ENCODE peak calls at places on chromosome 16, in seven cellular contexts. I is neural progenitor cell, J is hepatocyte, R is endothelial cell of umbilical vein, G is cardiac muscle cell, X is sigmoid colon, P is tibial nerve. Q is an unnamed sample. For H3K4me1, the result is how much of the 10 kb centered on the place peaks cover.

GRCh38 chr16:29996773-29997250 is 771 bp downstream of the INO80E start:
- DNase-seq in I (no peak), J (no peak), R (peak), G (peak), X (no peak), P (no peak), Q (no peak)

GRCh38 chr16:30063893-30064745 is 1.4 kb upstream of the ALDOA start:
- DNase-seq in I (peak), J (peak), R (peak), G (no peak), X (peak), P (peak), Q (peak)

GRCh38 chr16:10988164-10988803 is 43.9 kb downstream of the CLEC16A start:
- DNase-seq in I (peak), J (no peak), R (no peak), G (no peak), X (no peak), P (no peak), Q (no peak)

GRCh38 chr16:83717814-83718213 is 90.0 kb upstream of the HSBP1 start:
- DNase-seq in I (no peak), J (no peak), R (peak), G (peak), X (no peak), P (no peak), Q (no peak)

GRCh38 chr16:48862087-48862532 is 252.1 kb upstream of the N4BP1 start:
- DNase-seq in I (peak), J (peak), R (no peak), G (no peak), X (no peak), P (no peak), Q (no peak)

GRCh38 chr16:58628845-58629680 is 563 bp downstream of the CNOT1 start:
- DNase-seq in I (peak), J (peak), R (peak), G (peak), X (peak), P (peak), Q (peak)

GRCh38 chr16:80994451-80994850 is 12.2 kb downstream of the CMC2 start:
- DNase-seq in I (no peak), J (no peak), R (no peak), G (peak), X (no peak), P (no peak), Q (no peak)

GRCh38 chr16:8402981-8403853 is 187.1 kb downstream of the TMEM114 start:
- DNase-seq in I (peak), J (peak), R (no peak), G (no peak), X (no peak), P (no peak), Q (no peak)

GRCh38 chr16:54928421-54929089 is 2.1 kb upstream of the IRX5 start:
- DNase-seq in I (peak), J (peak), R (peak), G (peak), X (no peak), P (no peak), Q (peak)

GRCh38 chr16:89297870-89298545 is 80.5 kb downstream of the ZNF778 start:
- DNase-seq in I (no peak), J (no peak), R (no peak), G (no peak), X (no peak), P (no peak), Q (no peak)

GRCh38 chr16:50269061-50269705 is 2.8 kb downstream of the ADCY7 start:
- DNase-seq in I (no peak), J (no peak), R (no peak), G (no peak), X (peak), P (no peak), Q (no peak)

GRCh38 chr16:27257271-27257670 is 11.3 kb downstream of the NSMCE1 start:
- DNase-seq in I (no peak), J (no peak), R (no peak), G (no peak), X (no peak), P (no peak), Q (no peak)

GRCh38 chr16:66538910-66539309 is 11.0 kb downstream of the TK2 start:
- DNase-seq in I (no peak), J (peak), R (no peak), G (no peak), X (no peak), P (no peak), Q (no peak)
- H3K4me1 ChIP-seq in I (under half), J (under half), R (under half), G (under half), X (under half), P (under half), Q (under half)

DNA sequence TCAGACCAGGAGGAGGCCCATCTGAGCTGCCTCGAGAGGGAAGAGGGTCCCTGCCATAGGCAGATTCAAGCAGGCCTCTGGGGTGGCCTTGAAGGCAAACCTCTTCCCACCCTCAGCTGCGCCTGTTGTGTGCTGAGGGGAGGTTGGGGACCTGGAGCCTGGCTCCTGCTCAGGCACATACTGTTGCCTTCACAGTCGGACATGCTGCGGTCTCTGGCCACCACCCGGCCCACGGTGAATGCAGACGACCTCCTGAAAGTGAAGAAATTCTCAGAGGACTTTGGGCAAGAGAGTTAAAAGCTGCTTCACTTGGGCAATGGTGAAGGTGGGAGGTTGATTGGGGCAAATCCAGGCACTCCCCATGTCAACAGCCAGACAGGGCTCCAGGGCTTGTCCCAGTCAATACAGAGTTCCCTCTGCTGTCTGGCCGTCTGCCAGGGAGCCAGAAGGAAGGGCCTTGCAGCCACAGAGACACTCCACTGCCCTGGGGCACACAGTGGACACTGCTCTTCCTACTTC is 6.3 kb downstream of the PDF start:
- DNase-seq in I (no peak), J (peak), R (no peak), G (no peak), X (no peak), P (no peak), Q (peak)
- H3K27ac ChIP-seq in I (no peak), J (no peak), R (no peak), G (no peak), X (no peak), P (no peak), Q (peak)

GRCh38 chr16:67179421-67180080 is 4.2 kb downstream of the MATCAP1 start:
- DNase-seq in I (no peak), J (no peak), R (no peak), G (no peak), X (no peak), P (no peak), Q (no peak)
- H3K4me1 ChIP-seq in I (under half), J (under half), R (under half), G (under half), X (under half), P (under half), Q (under half)

DNA sequence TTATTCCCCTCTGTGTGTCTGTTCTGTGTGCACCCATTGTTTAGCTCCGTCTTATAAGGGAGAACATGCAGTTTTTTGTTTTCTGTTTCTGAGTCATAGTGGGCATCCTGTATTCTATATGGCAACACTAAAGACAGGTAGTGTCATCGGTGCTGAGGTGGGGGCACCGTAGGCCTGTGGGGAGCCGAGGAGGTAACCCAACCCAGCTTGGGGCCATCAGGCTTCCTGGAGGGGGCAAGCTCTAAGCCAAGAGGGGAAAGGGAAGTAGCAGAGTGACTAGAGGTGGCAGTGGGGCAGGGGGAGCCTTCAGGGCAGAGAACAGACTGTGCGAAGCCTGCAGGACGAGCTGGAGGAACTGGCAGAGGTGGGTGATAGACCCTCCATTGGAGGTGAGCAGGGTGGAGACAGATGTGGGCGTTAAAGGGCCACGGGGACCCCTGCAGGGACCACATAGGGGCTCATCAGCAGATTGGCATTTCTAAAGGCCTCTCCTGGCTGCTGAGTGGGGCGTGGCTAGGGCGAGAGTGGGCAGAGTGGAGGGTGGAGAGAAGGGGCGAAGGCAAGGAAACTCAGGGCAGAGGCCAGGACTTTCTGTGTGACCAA is 36.5 kb downstream of the CPNE2 start:
- DNase-seq in I (no peak), J (no peak), R (no peak), G (no peak), X (no peak), P (no peak), Q (no peak)
- H3K27ac ChIP-seq in I (no peak), J (no peak), R (no peak), G (no peak), X (no peak), P (peak), Q (no peak)

GRCh38 chr16:67879936-67880335 is 4.7 kb upstream of the NRN1L start:
- DNase-seq in I (no peak), J (no peak), R (no peak), G (no peak), X (no peak), P (no peak), Q (no peak)

GRCh38 chr16:67882374-67883145 is 2.1 kb upstream of the NRN1L start:
- DNase-seq in I (no peak), J (no peak), R (no peak), G (peak), X (no peak), P (no peak), Q (peak)

GRCh38 chr16:67883146-67883871 is 1.4 kb upstream of the NRN1L start:
- DNase-seq in I (no peak), J (peak), R (no peak), G (no peak), X (no peak), P (no peak), Q (no peak)

GRCh38 chr16:67880584-67880983 is 4.1 kb upstream of the NRN1L start:
- DNase-seq in I (no peak), J (no peak), R (no peak), G (no peak), X (no peak), P (no peak), Q (no peak)

DNA sequence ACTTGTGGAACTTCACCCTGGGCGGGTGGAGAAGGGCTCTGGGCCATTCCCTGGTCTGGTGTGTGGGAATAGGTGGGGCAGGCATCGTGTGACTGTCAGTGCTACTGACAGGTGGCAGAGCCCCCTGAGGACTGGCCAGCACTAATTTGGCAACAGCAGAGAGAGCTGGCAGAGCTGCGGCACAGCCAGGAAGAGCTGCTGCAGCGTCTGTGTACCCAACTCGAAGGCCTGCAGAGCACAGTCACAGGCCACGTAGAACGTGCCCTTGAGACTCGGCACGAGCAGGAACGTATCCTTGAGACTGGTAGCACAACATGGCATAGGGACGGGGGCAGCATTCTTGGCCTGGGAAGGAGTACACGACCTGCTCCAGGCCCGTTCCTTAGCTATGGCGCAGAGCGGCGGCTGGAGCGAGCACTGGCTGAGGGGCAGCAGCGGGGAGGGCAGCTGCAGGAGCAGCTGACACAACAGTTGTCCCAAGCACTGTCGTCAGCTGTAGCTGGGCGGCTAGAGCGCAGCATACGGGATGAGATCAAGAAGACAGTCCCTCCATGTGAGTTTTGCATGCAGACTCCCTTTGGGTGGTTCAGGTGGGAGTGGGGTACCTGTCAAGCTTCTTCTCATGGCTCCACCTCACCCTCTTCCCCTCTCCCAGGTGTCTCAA is 3.0 kb upstream of the NRN1L start:
- DNase-seq in I (no peak), J (no peak), R (no peak), G (no peak), X (no peak), P (no peak), Q (peak)
- H3K4me1 ChIP-seq in I (under half), J (under half), R (under half), G (under half), X (under half), P (under half), Q (half or more)

GRCh38 chr16:4388275-4389021 is 16.8 kb downstream of the VASN start:
- DNase-seq in I (no peak), J (no peak), R (no peak), G (no peak), X (no peak), P (no peak), Q (no peak)
- H3K27ac ChIP-seq in I (no peak), J (peak), R (no peak), G (peak), X (peak), P (peak), Q (peak)

GRCh38 chr16:67856927-67857546 is 9.5 kb upstream of the CENPT start:
- DNase-seq in I (no peak), J (no peak), R (no peak), G (no peak), X (no peak), P (no peak), Q (peak)
- H3K4me1 ChIP-seq in I (under half), J (under half), R (under half), G (under half), X (under half), P (under half), Q (half or more)

GRCh38 chr16:67177743-67178699 is 5.7 kb downstream of the MATCAP1 start:
- DNase-seq in I (peak), J (peak), R (peak), G (peak), X (peak), P (no peak), Q (peak)
- H3K27ac ChIP-seq in I (no peak), J (no peak), R (no peak), G (no peak), X (peak), P (no peak), Q (peak)

DNA sequence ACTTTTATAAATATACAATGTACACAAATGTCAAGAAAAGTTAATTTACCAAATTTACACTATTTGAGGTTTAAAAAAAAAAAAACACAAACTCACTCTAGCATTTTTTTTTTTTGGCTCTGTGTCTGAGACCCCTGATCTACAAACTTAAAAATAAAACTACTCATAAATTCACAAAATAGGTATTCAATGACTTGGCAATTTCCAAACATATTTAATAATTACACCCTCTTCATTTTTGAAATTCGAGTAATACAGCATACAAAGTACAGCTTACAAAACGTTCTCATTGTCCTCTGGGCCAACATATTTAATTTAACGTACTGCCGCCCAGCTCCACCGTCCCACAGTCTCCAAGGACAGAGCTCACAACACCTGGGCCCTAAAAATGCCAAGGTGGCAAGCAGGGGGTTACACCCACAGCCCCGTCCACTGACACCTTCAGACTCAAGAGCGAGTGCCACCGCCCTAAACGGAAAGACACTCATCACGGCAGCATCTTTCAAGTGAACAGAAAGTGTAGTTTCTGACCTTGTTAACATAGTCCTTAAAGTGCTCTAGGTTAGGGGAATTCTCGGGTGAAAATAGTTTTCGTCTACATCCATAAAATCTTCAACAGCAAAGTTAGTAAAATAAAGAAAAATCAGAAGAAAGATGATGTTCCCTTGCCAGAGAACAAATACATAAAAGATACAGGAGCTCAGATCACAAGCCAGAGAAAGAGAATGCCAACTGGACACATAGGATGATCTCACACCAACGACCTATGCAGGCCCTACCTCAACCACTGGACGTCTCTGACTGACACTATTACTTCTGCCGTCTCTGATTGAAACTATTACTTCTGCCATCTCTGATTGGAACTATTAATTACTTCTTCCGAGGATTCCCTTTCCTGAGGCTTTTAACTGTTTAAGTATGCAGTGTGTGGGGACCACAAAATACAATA is 4.2 kb downstream of the ADCY9 start:
- DNase-seq in I (no peak), J (no peak), R (no peak), G (no peak), X (no peak), P (no peak), Q (peak)
- H3K4me1 ChIP-seq in I (under half), J (under half), R (under half), G (under half), X (under half), P (under half), Q (half or more)

DNA sequence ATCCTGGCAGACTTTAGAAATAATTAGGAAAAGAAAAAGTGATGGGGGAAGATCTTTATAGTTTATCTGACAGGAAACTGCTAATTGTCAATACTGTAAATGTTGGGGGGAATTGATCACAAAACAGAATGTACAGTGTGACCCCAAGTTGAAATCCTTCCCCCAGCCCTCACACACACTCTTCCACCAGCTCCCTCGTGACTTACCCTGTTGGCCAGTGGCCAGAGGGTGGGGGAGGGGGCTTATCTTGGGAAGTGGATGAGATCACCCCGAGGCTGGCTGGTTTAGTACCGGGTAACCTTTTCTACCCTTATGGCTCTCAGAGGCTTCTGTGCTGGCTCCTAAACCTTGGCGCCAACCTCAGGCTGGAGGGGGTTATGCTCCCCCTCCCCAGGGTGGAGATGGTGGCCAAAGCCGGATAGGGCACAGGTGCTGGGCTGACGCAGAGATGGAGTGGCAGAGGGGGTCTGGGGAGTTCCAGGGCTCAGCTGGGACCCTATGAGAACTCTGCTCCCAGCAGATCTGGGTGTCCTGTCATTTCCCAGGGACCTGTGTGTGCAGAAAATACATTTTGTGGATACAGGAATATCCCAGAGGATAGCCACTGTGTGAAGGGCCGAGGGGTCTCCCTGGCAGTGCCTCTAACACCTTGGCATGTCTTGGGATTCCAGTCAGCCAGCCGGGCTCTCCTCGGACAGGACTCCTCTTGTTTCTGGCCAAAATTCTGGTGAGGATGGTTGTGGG is 18.6 kb downstream of the CDH16 start:
- DNase-seq in I (peak), J (peak), R (peak), G (peak), X (peak), P (peak), Q (peak)
- H3K27ac ChIP-seq in I (no peak), J (peak), R (no peak), G (peak), X (peak), P (peak), Q (peak)

Q was measured in psoas muscle.